ENCODE peak calls at places on chromosome 1, in six cellular contexts. One of them, this sample, is unnamed.
A peak's percentile ranks its signal among the peaks of the same experiment; 100 is the strongest.

GRCh38 chr1:72516264-72516663 is 233.9 kb upstream of the NEGR1 start:
- DNase-seq in pancreas: no peak
- DNase-seq in left ventricle myocardium inferior: no peak
- DNase-seq in endothelial cell of umbilical vein: no peak
- DNase-seq in endothelial cell: no peak
- DNase-seq in cardiac fibroblast: no peak
- DNase-seq in this sample: no peak

GRCh38 chr1:30451532-30452125 is 271.8 kb downstream of the MATN1 start:
- DNase-seq in pancreas: no peak
- DNase-seq in cardiac fibroblast: no peak
- DNase-seq in left ventricle myocardium inferior: no peak
- DNase-seq in endothelial cell of umbilical vein: no peak
- DNase-seq in endothelial cell: no peak
- DNase-seq in this sample: peak; percentile 9

GRCh38 chr1:52237430-52237829 is 95.5 kb downstream of the ZFYVE9 start:
- DNase-seq in pancreas: no peak
- DNase-seq in endothelial cell of umbilical vein: peak; percentile 25
- DNase-seq in left ventricle myocardium inferior: no peak
- DNase-seq in endothelial cell: no peak
- DNase-seq in cardiac fibroblast: peak; percentile 59
- DNase-seq in this sample: no peak

GRCh38 chr1:200684015-200684414 is 14.3 kb upstream of the DDX59 start:
- DNase-seq in left ventricle myocardium inferior: no peak
- DNase-seq in cardiac fibroblast: no peak
- DNase-seq in endothelial cell of umbilical vein: no peak
- DNase-seq in endothelial cell: no peak
- DNase-seq in pancreas: no peak
- DNase-seq in this sample: no peak

GRCh38 chr1:238892612-238893011 is 493.8 kb upstream of the CHRM3 start:
- DNase-seq in endothelial cell of umbilical vein: no peak
- DNase-seq in pancreas: no peak
- DNase-seq in endothelial cell: no peak
- DNase-seq in cardiac fibroblast: peak; percentile 3
- DNase-seq in left ventricle myocardium inferior: no peak
- DNase-seq in this sample: no peak

GRCh38 chr1:110463695-110464094 is 12.7 kb downstream of the PROK1 start:
- DNase-seq in endothelial cell of umbilical vein: no peak
- DNase-seq in pancreas: no peak
- DNase-seq in left ventricle myocardium inferior: no peak
- DNase-seq in endothelial cell: no peak
- DNase-seq in cardiac fibroblast: no peak
- DNase-seq in this sample: no peak

GRCh38 chr1:222182641-222183040 is 365.3 kb downstream of the HHIPL2 start:
- DNase-seq in pancreas: no peak
- DNase-seq in left ventricle myocardium inferior: no peak
- DNase-seq in cardiac fibroblast: peak; percentile 20
- DNase-seq in endothelial cell of umbilical vein: no peak
- DNase-seq in endothelial cell: no peak
- DNase-seq in this sample: no peak

GRCh38 chr1:151124763-151125403 is 21.5 kb downstream of the SEMA6C start:
- DNase-seq in pancreas: no peak
- DNase-seq in endothelial cell of umbilical vein: no peak
- DNase-seq in endothelial cell: no peak
- DNase-seq in cardiac fibroblast: no peak
- DNase-seq in left ventricle myocardium inferior: no peak
- DNase-seq in this sample: no peak

GRCh38 chr1:157363660-157364140 is 188.6 kb downstream of the FCRL5 start:
- DNase-seq in cardiac fibroblast: peak; percentile 59
- DNase-seq in left ventricle myocardium inferior: no peak
- DNase-seq in endothelial cell: peak; percentile 14
- DNase-seq in endothelial cell of umbilical vein: peak; percentile 45
- DNase-seq in pancreas: no peak
- DNase-seq in this sample: peak; percentile 54

GRCh38 chr1:86741947-86742572 is 37.7 kb downstream of the SH3GLB1 start:
- DNase-seq in cardiac fibroblast: peak; percentile 67
- DNase-seq in pancreas: no peak
- DNase-seq in left ventricle myocardium inferior: no peak
- DNase-seq in endothelial cell of umbilical vein: peak; percentile 67
- DNase-seq in endothelial cell: no peak
- DNase-seq in this sample: no peak

GRCh38 chr1:234893725-234894630 is 234.7 kb downstream of the TOMM20 start:
- DNase-seq in endothelial cell of umbilical vein: peak; percentile 98
- DNase-seq in pancreas: no peak
- DNase-seq in left ventricle myocardium inferior: no peak
- DNase-seq in cardiac fibroblast: peak; percentile 87
- DNase-seq in endothelial cell: no peak
- DNase-seq in this sample: no peak

GRCh38 chr1:154956557-154956956 is 658 bp upstream of the PBXIP1 start:
- DNase-seq in endothelial cell of umbilical vein: peak; percentile 15
- DNase-seq in endothelial cell: no peak
- DNase-seq in left ventricle myocardium inferior: peak; percentile 56
- DNase-seq in pancreas: no peak
- DNase-seq in cardiac fibroblast: no peak
- DNase-seq in this sample: no peak

GRCh38 chr1:173960625-173961024 is 43.5 kb upstream of the SERPINC1 start:
- DNase-seq in pancreas: no peak
- DNase-seq in left ventricle myocardium inferior: no peak
- DNase-seq in endothelial cell of umbilical vein: peak; percentile 79
- DNase-seq in cardiac fibroblast: no peak
- DNase-seq in endothelial cell: no peak
- DNase-seq in this sample: no peak

GRCh38 chr1:149888160-149888998 is 11.0 kb upstream of the BOLA1 start:
- DNase-seq in endothelial cell: peak; percentile 76
- DNase-seq in pancreas: peak; percentile 79
- DNase-seq in left ventricle myocardium inferior: peak; percentile 76
- DNase-seq in cardiac fibroblast: peak; percentile 95
- DNase-seq in endothelial cell of umbilical vein: peak; percentile 86
- DNase-seq in this sample: peak; percentile 81

GRCh38 chr1:177384461-177384860 is 213.7 kb downstream of the BRINP2 start:
- DNase-seq in endothelial cell: no peak
- DNase-seq in pancreas: no peak
- DNase-seq in cardiac fibroblast: peak; percentile 20
- DNase-seq in left ventricle myocardium inferior: no peak
- DNase-seq in endothelial cell of umbilical vein: no peak
- DNase-seq in this sample: no peak

GRCh38 chr1:160093624-160094290 is 4.7 kb downstream of the IGSF8 start:
- DNase-seq in cardiac fibroblast: no peak
- DNase-seq in endothelial cell: no peak
- DNase-seq in left ventricle myocardium inferior: no peak
- DNase-seq in endothelial cell of umbilical vein: no peak
- DNase-seq in pancreas: no peak
- DNase-seq in this sample: no peak

GRCh38 chr1:77222496-77222895 is 3.3 kb upstream of the PIGK start:
- DNase-seq in cardiac fibroblast: no peak
- DNase-seq in pancreas: no peak
- DNase-seq in endothelial cell of umbilical vein: no peak
- DNase-seq in left ventricle myocardium inferior: no peak
- DNase-seq in endothelial cell: no peak
- DNase-seq in this sample: no peak

GRCh38 chr1:94481473-94481933 is 60.1 kb downstream of the F3 start:
- DNase-seq in endothelial cell of umbilical vein: peak; percentile 67
- DNase-seq in endothelial cell: peak; percentile 52
- DNase-seq in pancreas: no peak
- DNase-seq in left ventricle myocardium inferior: no peak
- DNase-seq in cardiac fibroblast: peak; percentile 81
- DNase-seq in this sample: peak; percentile 50

GRCh38 chr1:65791396-65791795 is 1.3 kb upstream of the PDE4B start:
- DNase-seq in endothelial cell of umbilical vein: no peak
- DNase-seq in pancreas: no peak
- DNase-seq in endothelial cell: no peak
- DNase-seq in left ventricle myocardium inferior: no peak
- DNase-seq in cardiac fibroblast: peak; percentile 54
- DNase-seq in this sample: no peak

GRCh38 chr1:64060611-64061302 is 142.7 kb upstream of the UBE2U start:
- DNase-seq in cardiac fibroblast: peak; percentile 36
- DNase-seq in endothelial cell: no peak
- DNase-seq in pancreas: no peak
- DNase-seq in left ventricle myocardium inferior: no peak
- DNase-seq in endothelial cell of umbilical vein: peak; percentile 12
- DNase-seq in this sample: no peak

GRCh38 chr1:58852731-58853485 is 69.1 kb upstream of the JUN start:
- DNase-seq in endothelial cell: no peak
- DNase-seq in left ventricle myocardium inferior: no peak
- DNase-seq in endothelial cell of umbilical vein: no peak
- DNase-seq in pancreas: no peak
- DNase-seq in cardiac fibroblast: no peak
- DNase-seq in this sample: no peak

GRCh38 chr1:230070321-230071208 is 3.5 kb downstream of the GALNT2 start:
- DNase-seq in endothelial cell: no peak
- DNase-seq in left ventricle myocardium inferior: no peak
- DNase-seq in cardiac fibroblast: no peak
- DNase-seq in pancreas: peak; percentile 39
- DNase-seq in endothelial cell of umbilical vein: no peak
- DNase-seq in this sample: no peak

GRCh38 chr1:230069813-230070212 is 2.8 kb downstream of the GALNT2 start:
- DNase-seq in endothelial cell of umbilical vein: no peak
- DNase-seq in cardiac fibroblast: no peak
- DNase-seq in pancreas: peak; percentile 49
- DNase-seq in endothelial cell: no peak
- DNase-seq in left ventricle myocardium inferior: no peak
- DNase-seq in this sample: no peak

GRCh38 chr1:230067441-230067870 is 418 bp downstream of the GALNT2 start:
- DNase-seq in endothelial cell of umbilical vein: peak; percentile 37
- DNase-seq in endothelial cell: no peak
- DNase-seq in cardiac fibroblast: peak; percentile 59
- DNase-seq in pancreas: peak; percentile 73
- DNase-seq in left ventricle myocardium inferior: no peak
- DNase-seq in this sample: peak; percentile 51

GRCh38 chr1:230067871-230068814 is 1.1 kb downstream of the GALNT2 start:
- DNase-seq in endothelial cell of umbilical vein: peak; percentile 45
- DNase-seq in endothelial cell: peak; percentile 64
- DNase-seq in cardiac fibroblast: peak; percentile 37
- DNase-seq in pancreas: peak; percentile 77
- DNase-seq in left ventricle myocardium inferior: peak; percentile 41
- DNase-seq in this sample: peak; percentile 57

DNA sequence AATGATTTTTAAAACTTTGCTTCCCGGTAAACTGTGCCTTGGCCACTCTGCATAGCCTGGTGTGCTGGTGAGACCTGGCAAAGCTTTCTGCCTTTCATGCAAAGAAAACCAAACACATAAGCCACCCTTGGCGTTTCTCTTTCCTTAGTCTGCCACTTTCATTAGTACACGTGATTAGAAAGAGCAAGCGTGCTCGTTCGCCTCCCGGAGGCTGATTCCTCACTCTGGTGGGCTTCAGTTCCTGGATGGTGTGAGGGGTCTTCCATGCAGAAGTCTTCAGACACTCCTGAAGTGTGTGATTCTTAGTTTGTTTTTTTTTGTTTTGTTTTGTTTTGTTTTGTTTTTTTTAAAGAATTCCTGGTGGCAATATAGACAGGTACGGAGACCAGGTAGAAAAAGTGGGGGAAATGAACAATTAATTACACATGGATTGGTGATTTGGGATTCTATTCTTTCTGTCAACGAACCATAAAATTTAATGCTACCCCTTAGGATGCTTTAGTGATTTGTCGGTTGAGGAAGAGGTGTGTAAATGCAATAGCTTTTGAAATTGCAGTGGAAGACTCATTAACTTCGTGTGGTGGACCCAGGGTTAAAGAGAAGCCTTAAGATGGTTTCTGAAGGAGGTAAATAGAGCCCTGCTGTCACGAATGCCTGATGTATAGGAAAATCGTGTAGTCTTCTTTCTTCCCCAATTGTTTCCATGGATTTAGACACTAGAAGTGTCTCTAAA is 2.1 kb downstream of the GALNT2 start:
- DNase-seq in pancreas: peak; percentile 54
- DNase-seq in endothelial cell of umbilical vein: no peak
- DNase-seq in endothelial cell: no peak
- DNase-seq in left ventricle myocardium inferior: no peak
- DNase-seq in cardiac fibroblast: no peak
- DNase-seq in this sample: no peak
- TF ChIP-seq CTCF in pancreas: no peak
- TF ChIP-seq CTCF in endothelial cell of umbilical vein: no peak
- TF ChIP-seq CTCF in endothelial cell: no peak
- TF ChIP-seq CTCF in left ventricle myocardium inferior: no peak
- TF ChIP-seq CTCF in cardiac fibroblast: no peak
- TF ChIP-seq CTCF in this sample: no peak

GRCh38 chr1:55064071-55064581 is 24.8 kb downstream of the PCSK9 start:
- DNase-seq in left ventricle myocardium inferior: no peak
- DNase-seq in pancreas: no peak
- DNase-seq in endothelial cell of umbilical vein: no peak
- DNase-seq in endothelial cell: no peak
- DNase-seq in cardiac fibroblast: peak; percentile 12
- DNase-seq in this sample: peak; percentile 31
- TF ChIP-seq CTCF in left ventricle myocardium inferior: no peak
- TF ChIP-seq CTCF in pancreas: no peak
- TF ChIP-seq CTCF in endothelial cell of umbilical vein: peak; percentile 39
- TF ChIP-seq CTCF in endothelial cell: peak; percentile 54
- TF ChIP-seq CTCF in cardiac fibroblast: peak; percentile 5
- TF ChIP-seq CTCF in this sample: no peak

DNA sequence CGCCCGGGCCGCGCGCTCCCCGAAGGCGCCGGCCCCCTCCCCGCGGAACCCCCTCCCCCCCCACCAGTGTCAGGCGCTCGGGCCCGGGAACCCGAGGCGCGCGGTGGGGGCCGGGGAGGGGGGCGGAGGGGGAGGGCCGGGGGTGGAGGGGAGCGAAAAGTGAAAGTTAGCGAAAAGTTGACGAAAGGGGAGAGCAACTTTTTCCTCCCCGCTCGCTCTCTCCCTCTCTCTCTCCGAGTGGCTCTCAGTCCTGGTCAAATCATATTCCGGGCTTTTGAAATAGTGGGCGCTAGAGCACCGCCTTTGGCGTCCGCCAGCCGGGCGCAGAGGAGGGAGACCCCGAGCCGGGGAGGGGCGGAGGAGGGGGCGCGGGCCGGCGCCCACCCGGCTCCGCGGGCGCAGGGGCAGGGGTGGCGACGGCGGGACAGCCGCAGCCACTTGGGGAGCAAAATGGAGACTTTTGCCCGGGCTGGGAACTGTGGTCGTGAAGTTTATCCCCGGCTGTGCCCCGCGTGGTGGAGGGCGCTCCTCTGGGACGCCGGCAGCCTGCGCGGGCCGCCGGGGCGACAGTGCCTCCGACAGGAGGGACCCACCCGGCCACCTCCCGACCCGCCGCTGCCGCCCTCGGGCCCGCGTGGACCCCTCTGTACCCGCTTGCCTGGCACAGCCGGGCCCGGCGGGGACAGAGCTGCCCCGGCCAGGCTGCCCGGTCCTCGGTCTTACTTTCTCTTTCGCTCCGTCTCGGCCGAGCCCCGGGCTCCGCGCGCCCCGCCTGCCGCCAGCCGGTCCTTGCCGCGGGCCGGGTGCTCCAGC is 694 bp downstream of the PRDM16 start:
- DNase-seq in cardiac fibroblast: peak; percentile 51
- DNase-seq in endothelial cell of umbilical vein: peak; percentile 17
- DNase-seq in pancreas: peak; percentile 76
- DNase-seq in endothelial cell: peak; percentile 51
- DNase-seq in left ventricle myocardium inferior: peak; percentile 36
- DNase-seq in this sample: no peak
- TF ChIP-seq CTCF in cardiac fibroblast: peak; percentile 8
- TF ChIP-seq CTCF in endothelial cell of umbilical vein: peak; percentile 5
- TF ChIP-seq CTCF in pancreas: no peak
- TF ChIP-seq CTCF in endothelial cell: no peak
- TF ChIP-seq CTCF in left ventricle myocardium inferior: peak; percentile 47
- TF ChIP-seq CTCF in this sample: no peak

DNA sequence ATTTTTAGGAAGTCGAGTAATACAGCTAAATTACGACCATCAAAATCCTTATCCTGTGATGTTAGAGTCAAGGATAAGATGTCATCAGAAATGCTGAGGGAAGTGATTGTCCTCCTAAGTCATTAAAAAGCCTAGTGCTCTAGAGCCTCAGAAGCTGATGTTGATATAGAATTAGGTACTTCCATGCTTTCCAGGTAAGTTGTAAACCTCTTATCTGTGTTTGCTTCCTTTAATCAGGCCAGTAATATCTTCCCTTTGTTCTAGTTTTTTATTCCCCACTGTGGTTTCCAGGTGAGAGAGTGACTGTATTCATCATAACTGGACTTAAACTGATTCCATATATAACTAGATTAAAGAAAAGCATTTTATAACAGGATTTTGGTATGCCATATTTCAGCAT is 44.4 kb downstream of the SMG7 start:
- DNase-seq in left ventricle myocardium inferior: no peak
- DNase-seq in endothelial cell of umbilical vein: no peak
- DNase-seq in pancreas: no peak
- DNase-seq in cardiac fibroblast: no peak
- DNase-seq in endothelial cell: no peak
- DNase-seq in this sample: no peak
- TF ChIP-seq CTCF in left ventricle myocardium inferior: no peak
- TF ChIP-seq CTCF in endothelial cell of umbilical vein: no peak
- TF ChIP-seq CTCF in pancreas: no peak
- TF ChIP-seq CTCF in cardiac fibroblast: no peak
- TF ChIP-seq CTCF in endothelial cell: no peak
- TF ChIP-seq CTCF in this sample: no peak